ENCODE peak calls at places on chromosomes 3 and 15, in five cellular contexts. C is H9, W is Calu3, Z is activated B cell treated with CpG ODN at 0.5 μM for 24 hours, L is cardiac muscle cell. J is an unnamed sample.

GRCh38 chr3:16534914-16535301 is 21.4 kb upstream of the RFTN1 start:
- DNase-seq in C (no peak), W (no peak), Z (no peak), L (no peak), J (no peak)

GRCh38 chr3:64073362-64073761 is 50.1 kb upstream of the PSMD6 start:
- DNase-seq in C (no peak), W (no peak), Z (no peak), L (no peak), J (no peak)

GRCh38 chr15:40471778-40472130 is 970 bp downstream of the CHST14 start:
- DNase-seq in C (peak), W (peak), Z (peak), L (peak), J (no peak)

GRCh38 chr3:100002599-100003350 is 111.5 kb downstream of the FILIP1L start:
- DNase-seq in C (no peak), W (peak), Z (no peak), L (no peak), J (no peak)

GRCh38 chr3:51944541-51945021 is 2.4 kb downstream of the PARP3 start:
- DNase-seq in C (no peak), W (no peak), Z (no peak), L (no peak), J (no peak)

GRCh38 chr3:10317311-10317960 is 3.5 kb downstream of the SEC13 start:
- DNase-seq in C (no peak), W (no peak), Z (no peak), L (no peak), J (no peak)

GRCh38 chr3:166444756-166445155 is 607.5 kb upstream of the BCHE start:
- DNase-seq in C (no peak), W (no peak), Z (no peak), L (no peak), J (no peak)

GRCh38 chr3:69082805-69083204 is 1.9 kb upstream of the ARL6IP5 start:
- DNase-seq in C (no peak), W (peak), Z (peak), L (peak), J (no peak)

GRCh38 chr3:62445267-62445666 is 71.9 kb upstream of the FEZF2 start:
- DNase-seq in C (no peak), W (no peak), Z (no peak), L (no peak), J (no peak)

GRCh38 chr3:137294839-137295238 is 337.1 kb downstream of the IL20RB start:
- DNase-seq in C (no peak), W (no peak), Z (no peak), L (no peak), J (no peak)

GRCh38 chr3:108305484-108306172 is 9.3 kb downstream of the HHLA2 start:
- DNase-seq in C (no peak), W (peak), Z (no peak), L (no peak), J (no peak)

GRCh38 chr3:186839874-186840641 is 2.5 kb upstream of the ADIPOQ start:
- DNase-seq in C (no peak), W (no peak), Z (no peak), L (no peak), J (no peak)

GRCh38 chr3:170761103-170761502 is 108.9 kb downstream of the RPL22L1 start:
- DNase-seq in C (no peak), W (no peak), Z (no peak), L (no peak), J (no peak)

GRCh38 chr15:44584162-44584749 is 47.3 kb downstream of the EIF3J start:
- DNase-seq in C (peak), W (peak), Z (peak), L (peak), J (no peak)

GRCh38 chr15:50315814-50316630 is 39.0 kb downstream of the GABPB1 start:
- DNase-seq in C (no peak), W (peak), Z (no peak), L (peak), J (no peak)

GRCh38 chr15:58010983-58011382 is 54.5 kb downstream of the ALDH1A2 start:
- DNase-seq in C (no peak), W (no peak), Z (no peak), L (no peak), J (no peak)

GRCh38 chr3:144774897-144775296 is 803.3 kb downstream of the DIPK2A start:
- DNase-seq in C (no peak), W (no peak), Z (no peak), L (no peak), J (no peak)

GRCh38 chr3:196399485-196399945 is 32.7 kb downstream of the UBXN7 start:
- DNase-seq in C (no peak), W (no peak), Z (no peak), L (no peak), J (no peak)

GRCh38 chr15:51750942-51751686 is at the start of gene TMOD2:
- DNase-seq in C (peak), W (peak), Z (peak), L (peak), J (no peak)

GRCh38 chr3:102354818-102355515 is 79.8 kb upstream of the ZPLD1 start:
- DNase-seq in C (no peak), W (peak), Z (no peak), L (no peak), J (no peak)

GRCh38 chr15:71219646-71220045 is 104.4 kb downstream of the THSD4 start:
- DNase-seq in C (no peak), W (no peak), Z (no peak), L (no peak), J (no peak)

GRCh38 chr15:68047826-68048225 is 6.3 kb upstream of the PIAS1 start:
- DNase-seq in C (no peak), W (peak), Z (no peak), L (no peak), J (no peak)

GRCh38 chr3:61057491-61057890 is 193.8 kb downstream of the FHIT start:
- DNase-seq in C (no peak), W (no peak), Z (no peak), L (no peak), J (no peak)

GRCh38 chr3:8970971-8971589 is 7.8 kb upstream of the RAD18 start:
- DNase-seq in C (no peak), W (peak), Z (peak), L (peak), J (no peak)

GRCh38 chr3:71372369-71372768 is 211.2 kb downstream of the FOXP1 start:
- DNase-seq in C (no peak), W (no peak), Z (no peak), L (peak), J (no peak)

GRCh38 chr3:196631655-196632032 is 7.8 kb upstream of the NRROS start:
- DNase-seq in C (no peak), W (no peak), Z (no peak), L (no peak), J (no peak)

GRCh38 chr3:159806412-159806811 is 182.2 kb upstream of the IL12A start:
- DNase-seq in C (no peak), W (no peak), Z (no peak), L (no peak), J (no peak)

GRCh38 chr15:71391421-71392047 is 276.3 kb downstream of the THSD4 start:
- DNase-seq in C (no peak), W (no peak), Z (no peak), L (no peak), J (no peak)

DNA sequence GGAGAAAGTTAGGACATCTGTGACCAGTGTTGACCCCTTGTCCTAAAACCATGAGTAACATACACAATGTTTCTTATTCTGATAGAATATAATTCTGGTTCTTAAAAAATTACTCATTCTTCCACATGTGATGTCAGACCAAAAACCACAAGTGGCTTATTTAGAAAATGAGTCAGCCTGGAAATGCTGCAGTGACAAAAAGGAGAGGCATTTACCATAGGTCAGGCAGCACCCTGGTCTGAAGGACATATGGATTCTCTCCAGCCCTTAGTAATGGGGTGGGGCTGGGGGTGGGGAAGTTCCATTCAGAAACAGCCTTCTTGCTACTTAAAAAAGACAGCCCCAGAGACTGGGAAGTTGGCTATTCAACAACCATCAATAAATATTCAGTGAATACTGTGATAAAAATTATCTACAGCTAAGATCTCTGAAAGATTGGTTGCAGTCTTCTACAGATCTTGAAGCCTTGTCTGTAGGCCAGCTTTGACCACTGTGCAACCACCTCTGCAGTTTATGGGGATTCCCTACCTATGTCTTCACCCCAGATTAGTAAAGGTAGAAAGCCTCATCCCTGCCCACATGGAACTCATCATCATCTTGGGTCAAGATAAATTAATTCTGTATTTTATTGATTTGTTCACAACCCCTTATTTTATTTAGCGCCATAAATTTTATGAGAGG is 34.9 kb upstream of the TIMP4 start:
- DNase-seq in C (no peak), W (peak), Z (no peak), L (no peak), J (no peak)
- TF ChIP-seq CTCF in C (no peak), W (no peak), Z (no peak), L (no peak), J (no peak)

DNA sequence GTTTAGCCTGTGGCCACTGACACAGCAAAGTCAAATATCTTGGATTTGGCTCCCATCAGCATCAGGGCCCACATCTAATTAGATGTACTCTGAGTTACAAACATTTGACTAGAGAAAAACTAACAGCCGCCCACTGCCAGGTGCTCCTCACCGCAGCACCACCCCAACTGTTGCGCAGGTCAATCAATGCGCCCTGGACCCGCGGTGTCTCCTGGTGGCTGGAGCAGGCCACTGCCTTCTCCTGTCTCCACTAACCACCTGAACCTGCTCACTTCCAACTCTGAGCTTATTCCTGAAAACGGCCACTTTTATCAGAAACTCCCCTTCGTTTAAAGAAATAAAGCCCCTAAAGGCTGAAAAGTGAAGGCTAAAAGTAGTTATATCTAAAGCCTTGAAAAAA is 4.3 kb downstream of the RIOX2 start:
- DNase-seq in C (peak), W (no peak), Z (no peak), L (no peak), J (no peak)
- TF ChIP-seq CTCF in C (peak), W (no peak), Z (no peak), L (no peak), J (peak)

GRCh38 chr3:50890688-50891344 is 216.1 kb downstream of the DOCK3 start:
- DNase-seq in C (no peak), W (no peak), Z (no peak), L (no peak), J (no peak)

GRCh38 chr3:50885070-50885469 is 210.3 kb downstream of the DOCK3 start:
- DNase-seq in C (no peak), W (no peak), Z (no peak), L (no peak), J (no peak)

DNA sequence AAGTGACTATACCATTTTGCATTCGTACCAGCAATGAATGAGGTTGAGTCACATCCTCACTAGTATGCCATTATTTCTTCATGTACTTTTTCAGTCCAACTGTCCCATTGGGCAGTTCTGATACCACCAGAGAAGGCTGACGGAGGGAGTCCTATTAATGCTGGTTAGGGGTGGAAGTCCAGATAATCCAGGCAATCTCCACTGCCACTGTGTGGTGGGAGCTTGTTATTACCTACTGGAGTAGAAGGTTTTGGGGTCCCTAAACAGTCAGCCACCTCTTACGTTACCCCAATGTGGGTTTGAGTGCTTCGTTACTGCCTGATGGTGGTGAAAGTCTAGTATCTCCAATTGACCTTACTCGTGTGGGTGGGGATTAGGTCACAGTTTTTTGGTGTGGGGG is 210.8 kb downstream of the DOCK3 start:
- DNase-seq in C (peak), W (peak), Z (no peak), L (peak), J (no peak)
- TF ChIP-seq CTCF in C (peak), W (no peak), Z (no peak), L (no peak), J (peak)

GRCh38 chr15:55916666-55917409 is 76.6 kb downstream of the NEDD4 start:
- DNase-seq in C (no peak), W (no peak), Z (no peak), L (peak), J (no peak)

GRCh38 chr15:55915221-55915620 is 78.2 kb downstream of the NEDD4 start:
- DNase-seq in C (no peak), W (no peak), Z (no peak), L (no peak), J (no peak)

GRCh38 chr15:55914446-55914845 is 79.0 kb downstream of the NEDD4 start:
- DNase-seq in C (no peak), W (no peak), Z (no peak), L (no peak), J (no peak)

GRCh38 chr15:55915876-55916567 is 77.4 kb downstream of the NEDD4 start:
- DNase-seq in C (no peak), W (no peak), Z (no peak), L (no peak), J (no peak)

GRCh38 chr15:55917881-55918296 is 75.5 kb downstream of the NEDD4 start:
- DNase-seq in C (no peak), W (peak), Z (no peak), L (peak), J (no peak)
- TF ChIP-seq CTCF in C (peak), W (peak), Z (no peak), L (peak), J (peak)

GRCh38 chr15:64096486-64097431 is 977 bp downstream of the SNX1 start:
- DNase-seq in C (no peak), W (peak), Z (no peak), L (peak), J (no peak)
- TF ChIP-seq CTCF in C (peak), W (no peak), Z (no peak), L (peak), J (peak)